ENCODE peak calls at places on chromosome 1, in six cellular contexts. J is endothelial cell of umbilical vein, G is A549, V is HepG2, M is GM12878, A is NB4. N is an unnamed sample.

GRCh38 chr1:230713138-230713537 is 784 bp downstream of the AGT start:
- DNase-seq in J (no peak), G (no peak), V (no peak), M (no peak), A (no peak), N (no peak)

GRCh38 chr1:197899037-197899436 is 3.4 kb upstream of the C1orf53 start:
- DNase-seq in J (no peak), G (no peak), V (no peak), M (no peak), A (no peak), N (no peak)

GRCh38 chr1:224205438-224205840 is 22.4 kb downstream of the DEGS1 start:
- DNase-seq in J (peak), G (peak), V (peak), M (peak), A (peak), N (peak)

GRCh38 chr1:16183157-16183556 is 27.3 kb upstream of the EPHA2 start:
- DNase-seq in J (no peak), G (peak), V (no peak), M (no peak), A (peak), N (no peak)

GRCh38 chr1:25118554-25118953 is 113.7 kb downstream of the SYF2 start:
- DNase-seq in J (no peak), G (no peak), V (no peak), M (no peak), A (no peak), N (no peak)

GRCh38 chr1:165965857-165966256 is 138.4 kb downstream of the UCK2 start:
- DNase-seq in J (no peak), G (no peak), V (no peak), M (no peak), A (no peak), N (no peak)

GRCh38 chr1:2867087-2867425 is 65.6 kb upstream of the TTC34 start:
- DNase-seq in J (no peak), G (no peak), V (no peak), M (no peak), A (no peak), N (no peak)

GRCh38 chr1:21234779-21235178 is 55.5 kb downstream of the ECE1 start:
- DNase-seq in J (no peak), G (no peak), V (no peak), M (no peak), A (no peak), N (no peak)

GRCh38 chr1:40267767-40268187 is 9.7 kb downstream of the ZMPSTE24 start:
- DNase-seq in J (peak), G (no peak), V (no peak), M (no peak), A (no peak), N (no peak)

GRCh38 chr1:182395911-182396310 is 4.3 kb upstream of the GLUL start:
- DNase-seq in J (no peak), G (no peak), V (no peak), M (no peak), A (no peak), N (no peak)

GRCh38 chr1:19384772-19385187 is 72.7 kb downstream of the SLC66A1 start:
- DNase-seq in J (no peak), G (no peak), V (peak), M (no peak), A (no peak), N (no peak)

GRCh38 chr1:210230149-210230695 is 2.4 kb upstream of the SERTAD4 start:
- DNase-seq in J (no peak), G (no peak), V (no peak), M (no peak), A (no peak), N (no peak)

GRCh38 chr1:20212685-20213331 is 26.5 kb upstream of the PLA2G2C start:
- DNase-seq in J (peak), G (peak), V (peak), M (no peak), A (peak), N (peak)

GRCh38 chr1:17405898-17406759 is 33.3 kb downstream of the RCC2 start:
- DNase-seq in J (peak), G (peak), V (peak), M (no peak), A (peak), N (peak)

GRCh38 chr1:40783001-40783905 is at the start of gene KCNQ4:
- DNase-seq in J (no peak), G (no peak), V (no peak), M (no peak), A (peak), N (peak)

GRCh38 chr1:231827337-231828105 is 200.9 kb downstream of the DISC1 start:
- DNase-seq in J (peak), G (peak), V (peak), M (no peak), A (no peak), N (no peak)

GRCh38 chr1:159891275-159892157 is 8.4 kb downstream of the CFAP45 start:
- DNase-seq in J (peak), G (peak), V (peak), M (peak), A (peak), N (no peak)

GRCh38 chr1:214364335-214364734 is 83.4 kb downstream of the SMYD2 start:
- DNase-seq in J (no peak), G (no peak), V (no peak), M (no peak), A (no peak), N (no peak)

GRCh38 chr1:33823830-33824229 is 40.0 kb upstream of the HMGB4 start:
- DNase-seq in J (no peak), G (no peak), V (no peak), M (no peak), A (no peak), N (no peak)

DNA sequence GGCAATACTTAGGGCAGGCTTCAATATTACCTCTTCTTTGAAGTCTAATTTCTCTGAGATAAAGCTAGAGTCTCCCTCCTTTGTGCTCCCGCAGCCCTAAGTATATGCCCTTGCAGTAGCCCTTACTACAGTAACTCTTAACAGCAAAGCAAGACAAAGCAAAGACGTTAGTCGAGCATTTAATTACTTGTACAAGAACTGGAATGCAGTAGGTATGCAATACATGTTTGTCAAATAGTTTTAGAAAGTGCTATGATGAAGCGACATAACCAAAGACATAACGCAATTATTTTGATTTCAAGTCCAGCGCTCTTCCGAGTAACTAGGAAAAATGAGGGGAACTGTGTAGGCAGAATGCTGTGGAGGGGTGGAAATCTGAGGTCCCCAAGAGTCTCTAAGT is 1.6 kb downstream of the P3H1 start:
- DNase-seq in J (peak), G (no peak), V (no peak), M (no peak), A (no peak), N (no peak)
- TF ChIP-seq MYC in J (no peak), G (no peak), V (no peak), M (no peak), A (no peak), N (no peak)

DNA sequence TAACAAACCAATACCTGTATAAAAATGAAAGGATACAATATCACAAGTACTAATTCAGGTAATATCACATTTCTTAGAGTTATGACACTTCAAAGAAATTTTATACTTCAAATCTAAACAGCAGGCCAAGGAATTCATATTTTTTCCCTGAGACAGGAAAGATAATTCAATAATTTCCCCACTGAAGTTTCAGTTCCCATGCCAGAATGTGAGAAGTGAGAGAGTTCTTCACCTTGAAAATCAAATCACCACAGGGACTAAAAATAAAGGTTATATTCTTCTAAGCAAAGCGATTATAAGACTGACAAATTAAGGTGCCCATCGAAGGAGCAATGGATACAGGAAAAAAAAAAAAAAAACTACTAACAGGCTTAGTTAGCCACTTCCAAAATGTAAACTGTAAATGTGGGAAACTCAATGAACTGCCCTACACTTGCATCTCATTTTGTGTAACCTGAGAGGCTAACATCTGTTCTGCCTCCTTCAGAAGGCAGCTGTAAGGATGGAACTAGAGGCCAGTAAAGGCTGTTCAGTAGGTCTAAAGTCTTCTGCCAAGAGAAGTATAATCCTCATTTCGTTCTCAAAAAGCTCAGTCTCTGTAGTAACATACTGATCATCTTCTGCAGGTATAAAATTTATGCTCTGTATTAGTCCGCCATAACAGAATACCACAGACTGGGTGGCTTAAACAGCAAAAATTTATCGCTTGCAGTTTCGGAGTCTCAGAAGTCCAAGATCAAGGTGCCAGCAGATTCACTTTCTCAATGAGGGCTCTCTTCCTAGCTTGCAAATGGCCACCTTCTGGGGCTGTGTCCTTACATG is 127.8 kb downstream of the RERE start:
- DNase-seq in J (no peak), G (no peak), V (no peak), M (no peak), A (no peak), N (no peak)
- TF ChIP-seq MYC in J (no peak), G (no peak), V (no peak), M (no peak), A (no peak), N (no peak)

GRCh38 chr1:200668514-200669313 is 993 bp downstream of the DDX59 start:
- DNase-seq in J (no peak), G (no peak), V (no peak), M (no peak), A (peak), N (no peak)

GRCh38 chr1:200669314-200670214 is at the start of gene DDX59:
- DNase-seq in J (peak), G (peak), V (peak), M (peak), A (peak), N (peak)

GRCh38 chr1:200671235-200671786 is 1.6 kb upstream of the DDX59 start:
- DNase-seq in J (no peak), G (no peak), V (no peak), M (no peak), A (peak), N (peak)

GRCh38 chr1:200673952-200674823 is 4.5 kb upstream of the DDX59 start:
- DNase-seq in J (no peak), G (no peak), V (no peak), M (no peak), A (peak), N (no peak)

GRCh38 chr1:200670215-200671118 is 760 bp upstream of the DDX59 start:
- DNase-seq in J (no peak), G (peak), V (peak), M (no peak), A (peak), N (peak)
- TF ChIP-seq MYC in J (no peak), G (peak), V (peak), M (no peak), A (peak), N (peak)

GRCh38 chr1:204104331-204105222 is 31.7 kb downstream of the SOX13 start:
- DNase-seq in J (peak), G (peak), V (no peak), M (no peak), A (peak), N (no peak)

GRCh38 chr1:204098683-204099082 is 25.8 kb downstream of the SOX13 start:
- DNase-seq in J (no peak), G (no peak), V (no peak), M (no peak), A (no peak), N (no peak)

GRCh38 chr1:204103121-204103741 is 30.3 kb downstream of the SOX13 start:
- DNase-seq in J (peak), G (no peak), V (no peak), M (no peak), A (no peak), N (no peak)

GRCh38 chr1:204102029-204102611 is 29.2 kb downstream of the SOX13 start:
- DNase-seq in J (peak), G (no peak), V (peak), M (no peak), A (no peak), N (peak)

DNA sequence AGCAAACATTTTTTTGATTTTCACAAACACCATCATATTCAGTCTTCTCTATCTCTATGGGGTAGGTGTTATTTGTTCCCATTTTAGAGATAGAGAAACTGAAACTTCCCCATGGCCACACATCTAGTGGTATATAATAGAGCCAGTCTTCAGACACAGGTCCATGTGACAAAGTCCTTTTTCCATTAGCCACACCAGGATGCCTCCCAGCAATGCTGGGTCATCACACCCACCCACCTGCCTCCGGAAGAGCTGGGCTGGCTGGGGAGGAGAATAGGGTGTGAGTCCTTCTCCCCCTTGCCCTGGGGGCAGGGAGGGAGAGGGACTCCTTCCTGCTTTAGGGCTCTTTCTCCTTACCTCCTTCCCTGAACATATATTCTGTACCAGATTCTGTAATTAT is 29.8 kb downstream of the SOX13 start:
- DNase-seq in J (peak), G (no peak), V (peak), M (no peak), A (no peak), N (no peak)
- TF ChIP-seq MYC in J (no peak), G (no peak), V (no peak), M (no peak), A (no peak), N (no peak)